ENCODE peak calls at places on chromosomes 5 and 9, in four cellular contexts. B, A, R and P are unnamed samples.

GRCh38 chr9:86563959-86564358 is 209.7 kb upstream of the TUT7 start:
- DNase-seq in B (no peak), A (no peak), R (no peak), P (no peak)

GRCh38 chr9:121736964-121737462 is 85.6 kb downstream of the DAB2IP start:
- DNase-seq in B (no peak), A (no peak), R (peak), P (no peak)

GRCh38 chr9:125632321-125633115 is 74.5 kb downstream of the MAPKAP1 start:
- DNase-seq in B (no peak), A (no peak), R (no peak), P (no peak)

GRCh38 chr5:172179032-172179989 is 8.7 kb downstream of the STK10 start:
- DNase-seq in B (peak), A (no peak), R (no peak), P (no peak)

GRCh38 chr5:135189024-135189423 is 155.0 kb upstream of the PITX1 start:
- DNase-seq in B (no peak), A (no peak), R (no peak), P (no peak)

GRCh38 chr5:154461531-154461930 is 15.7 kb downstream of the SAP30L start:
- DNase-seq in B (no peak), A (no peak), R (no peak), P (no peak)

GRCh38 chr5:137155621-137156020 is 343.5 kb downstream of the SPOCK1 start:
- DNase-seq in B (no peak), A (no peak), R (no peak), P (no peak)

GRCh38 chr9:108682191-108682590 is 173.6 kb downstream of the ACTL7B start:
- DNase-seq in B (no peak), A (no peak), R (no peak), P (no peak)

GRCh38 chr5:82749453-82749852 is 327.7 kb downstream of the TMEM167A start:
- DNase-seq in B (peak), A (peak), R (no peak), P (peak)

GRCh38 chr9:76115396-76115795 is 224.9 kb downstream of the PCSK5 start:
- DNase-seq in B (no peak), A (no peak), R (no peak), P (no peak)

GRCh38 chr5:176739461-176740051 is 70.8 kb upstream of the UNC5A start:
- DNase-seq in B (no peak), A (no peak), R (peak), P (no peak)

GRCh38 chr5:42751044-42751443 is 5.6 kb upstream of the CCDC152 start:
- DNase-seq in B (no peak), A (no peak), R (no peak), P (no peak)

GRCh38 chr5:172455511-172456061 is 1.3 kb upstream of the SH3PXD2B start:
- DNase-seq in B (no peak), A (no peak), R (no peak), P (no peak)

GRCh38 chr9:133980864-133981588 is 11.1 kb downstream of the VAV2 start:
- DNase-seq in B (no peak), A (no peak), R (no peak), P (no peak)

GRCh38 chr5:757931-758697 is 26.4 kb downstream of the ZDHHC11B start:
- DNase-seq in B (peak), A (no peak), R (peak), P (no peak)

GRCh38 chr5:173327084-173327947 is 898 bp downstream of the STC2 start:
- DNase-seq in B (no peak), A (no peak), R (no peak), P (no peak)

GRCh38 chr5:155759984-155760383 is 567.0 kb upstream of the SGCD start:
- DNase-seq in B (no peak), A (no peak), R (no peak), P (no peak)

GRCh38 chr9:35859310-35859994 is 10.7 kb downstream of the OR13J1 start:
- DNase-seq in B (no peak), A (no peak), R (no peak), P (no peak)

GRCh38 chr9:99752710-99753109 is 69.0 kb upstream of the NR4A3 start:
- DNase-seq in B (no peak), A (no peak), R (no peak), P (no peak)

GRCh38 chr9:35790385-35791291 is 753 bp upstream of the NPR2 start:
- DNase-seq in B (peak), A (peak), R (peak), P (peak)

GRCh38 chr5:119583684-119584083 is 45.7 kb upstream of the FAM170A start:
- DNase-seq in B (no peak), A (no peak), R (no peak), P (no peak)

GRCh38 chr5:163626904-163627434 is 121.5 kb downstream of the MAT2B start:
- DNase-seq in B (no peak), A (no peak), R (no peak), P (no peak)

GRCh38 chr9:34084562-34084961 is 35.9 kb upstream of the UBAP2 start:
- DNase-seq in B (peak), A (peak), R (no peak), P (peak)

GRCh38 chr9:70567511-70567910 is 153.1 kb upstream of the KLF9 start:
- DNase-seq in B (no peak), A (no peak), R (no peak), P (no peak)

GRCh38 chr5:35857606-35858205 is 1.0 kb downstream of the IL7R start:
- DNase-seq in B (no peak), A (no peak), R (no peak), P (no peak)

GRCh38 chr5:144644317-144644716 is 473.6 kb downstream of the KCTD16 start:
- DNase-seq in B (no peak), A (no peak), R (no peak), P (no peak)

GRCh38 chr9:127918201-127919107 is 1.6 kb upstream of the ST6GALNAC4 start:
- DNase-seq in B (no peak), A (no peak), R (no peak), P (no peak)

GRCh38 chr5:61251874-61252642 is 80.0 kb upstream of the ZSWIM6 start:
- DNase-seq in B (no peak), A (no peak), R (no peak), P (no peak)

GRCh38 chr9:20178679-20179078 is 389.8 kb upstream of the SLC24A2 start:
- DNase-seq in B (no peak), A (no peak), R (no peak), P (no peak)

GRCh38 chr5:166907314-166907713 is 1384.1 kb upstream of the WWC1 start:
- DNase-seq in B (no peak), A (no peak), R (no peak), P (no peak)